ENCODE peak calls at places on chromosome 9, in eight cellular contexts. D is lower lobe of right lung, N is left ventricle myocardium inferior, W is vagina, O is SJSA1, M is K562, R is prostate gland, U is body of pancreas. Z is an unnamed sample.

GRCh38 chr9:104553261-104553660 is 15.7 kb upstream of the OR13C8 start:
- DNase-seq in M (no peak), N (no peak), R (no peak), O (no peak), D (no peak), W (no peak), U (no peak), Z (no peak)

GRCh38 chr9:121700831-121701419 is 49.5 kb downstream of the DAB2IP start:
- DNase-seq in R (no peak), W (no peak), U (no peak), N (peak), M (no peak), O (no peak), D (no peak), Z (no peak)

GRCh38 chr9:93244510-93245436 is 60.8 kb downstream of the WNK2 start:
- DNase-seq in R (no peak), D (no peak), N (no peak), U (no peak), M (no peak), O (no peak), W (no peak), Z (no peak)

GRCh38 chr9:35909274-35909673 is at the start of gene SPAAR:
- DNase-seq in U (no peak), M (no peak), N (peak), R (no peak), O (no peak), D (no peak), W (no peak), Z (no peak)

GRCh38 chr9:113998114-113998513 is 80.0 kb downstream of the AMBP start:
- DNase-seq in W (peak), N (no peak), D (no peak), M (no peak), U (no peak), R (no peak), O (peak), Z (no peak)

GRCh38 chr9:105656131-105656921 is 5.9 kb upstream of the TAL2 start:
- DNase-seq in O (no peak), R (peak), M (peak), W (no peak), N (peak), D (no peak), U (peak), Z (peak)

GRCh38 chr9:116332090-116332489 is 178.5 kb downstream of the PAPPA start:
- DNase-seq in D (no peak), O (no peak), M (no peak), W (no peak), R (no peak), N (no peak), U (no peak), Z (no peak)

GRCh38 chr9:93952784-93953491 is 2.2 kb downstream of the BARX1 start:
- DNase-seq in W (no peak), O (no peak), N (no peak), M (no peak), D (no peak), R (no peak), U (no peak), Z (no peak)

GRCh38 chr9:129482521-129483466 is 138.1 kb downstream of the C9orf50 start:
- DNase-seq in O (peak), U (peak), M (peak), D (peak), R (peak), W (no peak), N (peak), Z (peak)

GRCh38 chr9:113558632-113559502 is 95.3 kb downstream of the RGS3 start:
- DNase-seq in W (no peak), D (peak), R (no peak), N (peak), O (no peak), U (peak), M (no peak), Z (peak)

GRCh38 chr9:37923121-37923795 is 19.3 kb upstream of the SLC25A51 start:
- DNase-seq in M (no peak), W (no peak), O (no peak), D (no peak), N (no peak), U (no peak), R (no peak), Z (no peak)

GRCh38 chr9:88922091-88922490 is 69.2 kb upstream of the S1PR3 start:
- DNase-seq in R (no peak), M (no peak), D (no peak), U (no peak), N (no peak), W (no peak), O (no peak), Z (no peak)

GRCh38 chr9:19114680-19115270 is 12.1 kb upstream of the HAUS6 start:
- DNase-seq in W (no peak), D (no peak), O (no peak), N (no peak), U (no peak), R (no peak), M (no peak), Z (no peak)
- H3K27ac ChIP-seq in W (no peak), D (no peak), O (peak), N (no peak), U (no peak), R (no peak), M (peak), Z (no peak)

GRCh38 chr9:68974901-68975300 is 39.0 kb downstream of the PRKACG start:
- DNase-seq in O (no peak), N (no peak), U (no peak), M (no peak), D (no peak), R (no peak), W (no peak), Z (no peak)
- H3K27ac ChIP-seq in O (no peak), N (peak), U (peak), M (peak), D (peak), R (no peak), W (no peak), Z (no peak)

GRCh38 chr9:123787411-123787810 is 142.5 kb downstream of the DENND1A start:
- DNase-seq in N (no peak), M (no peak), D (no peak), W (no peak), R (no peak), O (no peak), U (no peak), Z (no peak)

GRCh38 chr9:123795336-123795735 is 134.6 kb downstream of the DENND1A start:
- DNase-seq in M (no peak), R (no peak), N (no peak), D (no peak), W (no peak), U (no peak), O (no peak), Z (no peak)

GRCh38 chr9:123784513-123784912 is 145.4 kb downstream of the DENND1A start:
- DNase-seq in W (no peak), D (no peak), N (no peak), R (no peak), U (no peak), O (no peak), M (no peak), Z (no peak)

GRCh38 chr9:123789893-123790292 is 140.0 kb downstream of the DENND1A start:
- DNase-seq in U (no peak), N (no peak), D (no peak), W (no peak), M (no peak), R (no peak), O (no peak), Z (no peak)
- H3K27ac ChIP-seq in U (no peak), N (no peak), D (no peak), W (no peak), M (no peak), R (no peak), O (no peak), Z (no peak)

GRCh38 chr9:4030751-4031150 is 269.1 kb downstream of the GLIS3 start:
- DNase-seq in N (no peak), W (no peak), R (no peak), O (no peak), M (no peak), U (no peak), D (no peak), Z (no peak)
- H3K27ac ChIP-seq in N (no peak), W (no peak), R (no peak), O (no peak), M (no peak), U (no peak), D (no peak), Z (no peak)

DNA sequence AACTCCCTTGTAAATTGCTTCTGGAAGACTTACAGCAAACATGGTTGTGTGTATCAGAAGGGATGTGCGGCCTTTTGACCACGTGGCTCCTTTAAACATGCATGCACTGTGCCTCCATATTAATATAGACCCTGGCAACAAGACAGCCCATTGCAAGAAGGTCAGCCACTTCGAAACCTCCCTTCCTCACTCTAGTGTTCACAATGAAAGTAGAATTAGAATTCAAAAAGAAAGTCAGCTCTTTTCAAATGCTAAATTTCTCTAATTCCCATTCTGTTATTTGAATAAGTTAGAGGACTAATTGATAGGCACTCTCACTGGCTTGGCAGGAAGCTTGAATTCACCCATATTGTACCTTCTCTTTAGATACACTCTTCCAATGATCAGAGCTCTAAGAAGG is 71.9 kb downstream of the ZNF462 start:
- DNase-seq in U (no peak), W (no peak), M (no peak), O (no peak), R (no peak), D (no peak), N (no peak), Z (no peak)
- H3K27ac ChIP-seq in U (no peak), W (no peak), M (no peak), O (no peak), R (no peak), D (no peak), N (no peak), Z (no peak)

Z was measured in right lobe of liver.